ENCODE peak calls at places on chromosomes 16 and 17, in nine cellular contexts. One of them, this sample, is unnamed.

GRCh38 chr17:17506893-17507464 is 10.8 kb upstream of the RASD1 start:
- DNase-seq in brain microvascular endothelial cell: no peak
- DNase-seq in memory B cell: no peak
- DNase-seq in stimulated activated CD8-positive, alpha-beta memory T cell treated with anti-CD3 and anti-CD28 coated beads, Interleukin-4, amount 100 ng/mL, for 4 hours: no peak
- DNase-seq in tibial nerve: no peak
- DNase-seq in AG10803: no peak
- DNase-seq in stimulated activated CD4-positive, alpha-beta T cell treated with anti-CD3 and anti-CD28 coated beads, TNF-alpha, amount 100 ng/mL, for 4 hours: no peak
- DNase-seq in Calu3: no peak
- DNase-seq in naive thymus-derived CD8-positive, alpha-beta T cell: no peak
- DNase-seq in this sample: no peak

GRCh38 chr17:39934324-39934723 is 6.8 kb downstream of the LRRC3C start:
- DNase-seq in naive thymus-derived CD8-positive, alpha-beta T cell: no peak
- DNase-seq in AG10803: no peak
- DNase-seq in stimulated activated CD8-positive, alpha-beta memory T cell treated with anti-CD3 and anti-CD28 coated beads, Interleukin-4, amount 100 ng/mL, for 4 hours: no peak
- DNase-seq in stimulated activated CD4-positive, alpha-beta T cell treated with anti-CD3 and anti-CD28 coated beads, TNF-alpha, amount 100 ng/mL, for 4 hours: no peak
- DNase-seq in tibial nerve: no peak
- DNase-seq in brain microvascular endothelial cell: no peak
- DNase-seq in memory B cell: no peak
- DNase-seq in Calu3: no peak
- DNase-seq in this sample: no peak

GRCh38 chr16:24980077-24980793 is 34.9 kb downstream of the ARHGAP17 start:
- DNase-seq in AG10803: peak
- DNase-seq in Calu3: peak
- DNase-seq in brain microvascular endothelial cell: no peak
- DNase-seq in stimulated activated CD8-positive, alpha-beta memory T cell treated with anti-CD3 and anti-CD28 coated beads, Interleukin-4, amount 100 ng/mL, for 4 hours: no peak
- DNase-seq in stimulated activated CD4-positive, alpha-beta T cell treated with anti-CD3 and anti-CD28 coated beads, TNF-alpha, amount 100 ng/mL, for 4 hours: no peak
- DNase-seq in naive thymus-derived CD8-positive, alpha-beta T cell: no peak
- DNase-seq in memory B cell: no peak
- DNase-seq in tibial nerve: no peak
- DNase-seq in this sample: no peak

GRCh38 chr17:29757788-29758187 is 135.1 kb upstream of the CORO6 start:
- DNase-seq in brain microvascular endothelial cell: no peak
- DNase-seq in memory B cell: no peak
- DNase-seq in Calu3: no peak
- DNase-seq in stimulated activated CD8-positive, alpha-beta memory T cell treated with anti-CD3 and anti-CD28 coated beads, Interleukin-4, amount 100 ng/mL, for 4 hours: no peak
- DNase-seq in AG10803: no peak
- DNase-seq in tibial nerve: no peak
- DNase-seq in naive thymus-derived CD8-positive, alpha-beta T cell: no peak
- DNase-seq in stimulated activated CD4-positive, alpha-beta T cell treated with anti-CD3 and anti-CD28 coated beads, TNF-alpha, amount 100 ng/mL, for 4 hours: no peak
- DNase-seq in this sample: no peak

GRCh38 chr16:2527784-2528100 is 3.5 kb downstream of the CEMP1 start:
- DNase-seq in memory B cell: no peak
- DNase-seq in brain microvascular endothelial cell: no peak
- DNase-seq in AG10803: no peak
- DNase-seq in stimulated activated CD4-positive, alpha-beta T cell treated with anti-CD3 and anti-CD28 coated beads, TNF-alpha, amount 100 ng/mL, for 4 hours: no peak
- DNase-seq in Calu3: no peak
- DNase-seq in tibial nerve: no peak
- DNase-seq in naive thymus-derived CD8-positive, alpha-beta T cell: no peak
- DNase-seq in stimulated activated CD8-positive, alpha-beta memory T cell treated with anti-CD3 and anti-CD28 coated beads, Interleukin-4, amount 100 ng/mL, for 4 hours: no peak
- DNase-seq in this sample: no peak

GRCh38 chr17:42783062-42783777 is 2.8 kb downstream of the WNK4 start:
- DNase-seq in AG10803: peak
- DNase-seq in stimulated activated CD8-positive, alpha-beta memory T cell treated with anti-CD3 and anti-CD28 coated beads, Interleukin-4, amount 100 ng/mL, for 4 hours: no peak
- DNase-seq in brain microvascular endothelial cell: peak
- DNase-seq in Calu3: no peak
- DNase-seq in naive thymus-derived CD8-positive, alpha-beta T cell: no peak
- DNase-seq in stimulated activated CD4-positive, alpha-beta T cell treated with anti-CD3 and anti-CD28 coated beads, TNF-alpha, amount 100 ng/mL, for 4 hours: no peak
- DNase-seq in tibial nerve: no peak
- DNase-seq in memory B cell: no peak
- DNase-seq in this sample: no peak

GRCh38 chr16:23359092-23359760 is 57.1 kb downstream of the SCNN1B start:
- DNase-seq in Calu3: no peak
- DNase-seq in stimulated activated CD4-positive, alpha-beta T cell treated with anti-CD3 and anti-CD28 coated beads, TNF-alpha, amount 100 ng/mL, for 4 hours: no peak
- DNase-seq in stimulated activated CD8-positive, alpha-beta memory T cell treated with anti-CD3 and anti-CD28 coated beads, Interleukin-4, amount 100 ng/mL, for 4 hours: no peak
- DNase-seq in brain microvascular endothelial cell: no peak
- DNase-seq in naive thymus-derived CD8-positive, alpha-beta T cell: no peak
- DNase-seq in tibial nerve: no peak
- DNase-seq in memory B cell: no peak
- DNase-seq in AG10803: no peak
- DNase-seq in this sample: no peak

GRCh38 chr16:11535494-11535893 is 51.2 kb downstream of the LITAF start:
- DNase-seq in naive thymus-derived CD8-positive, alpha-beta T cell: no peak
- DNase-seq in brain microvascular endothelial cell: no peak
- DNase-seq in AG10803: no peak
- DNase-seq in memory B cell: no peak
- DNase-seq in stimulated activated CD4-positive, alpha-beta T cell treated with anti-CD3 and anti-CD28 coated beads, TNF-alpha, amount 100 ng/mL, for 4 hours: no peak
- DNase-seq in stimulated activated CD8-positive, alpha-beta memory T cell treated with anti-CD3 and anti-CD28 coated beads, Interleukin-4, amount 100 ng/mL, for 4 hours: no peak
- DNase-seq in Calu3: peak
- DNase-seq in tibial nerve: no peak
- DNase-seq in this sample: peak

GRCh38 chr17:2903193-2903974 is 107.1 kb downstream of the RAP1GAP2 start:
- DNase-seq in tibial nerve: no peak
- DNase-seq in stimulated activated CD4-positive, alpha-beta T cell treated with anti-CD3 and anti-CD28 coated beads, TNF-alpha, amount 100 ng/mL, for 4 hours: no peak
- DNase-seq in naive thymus-derived CD8-positive, alpha-beta T cell: no peak
- DNase-seq in AG10803: no peak
- DNase-seq in stimulated activated CD8-positive, alpha-beta memory T cell treated with anti-CD3 and anti-CD28 coated beads, Interleukin-4, amount 100 ng/mL, for 4 hours: no peak
- DNase-seq in Calu3: no peak
- DNase-seq in brain microvascular endothelial cell: no peak
- DNase-seq in memory B cell: no peak
- DNase-seq in this sample: no peak

GRCh38 chr17:81999975-82000802 is 22.5 kb downstream of the CENPX start:
- DNase-seq in Calu3: no peak
- DNase-seq in brain microvascular endothelial cell: no peak
- DNase-seq in stimulated activated CD4-positive, alpha-beta T cell treated with anti-CD3 and anti-CD28 coated beads, TNF-alpha, amount 100 ng/mL, for 4 hours: no peak
- DNase-seq in memory B cell: no peak
- DNase-seq in AG10803: no peak
- DNase-seq in tibial nerve: no peak
- DNase-seq in naive thymus-derived CD8-positive, alpha-beta T cell: no peak
- DNase-seq in stimulated activated CD8-positive, alpha-beta memory T cell treated with anti-CD3 and anti-CD28 coated beads, Interleukin-4, amount 100 ng/mL, for 4 hours: no peak
- DNase-seq in this sample: no peak

GRCh38 chr17:81481815-81482505 is 30.6 kb downstream of the ACTG1 start:
- DNase-seq in tibial nerve: no peak
- DNase-seq in stimulated activated CD4-positive, alpha-beta T cell treated with anti-CD3 and anti-CD28 coated beads, TNF-alpha, amount 100 ng/mL, for 4 hours: no peak
- DNase-seq in naive thymus-derived CD8-positive, alpha-beta T cell: no peak
- DNase-seq in Calu3: no peak
- DNase-seq in brain microvascular endothelial cell: no peak
- DNase-seq in memory B cell: no peak
- DNase-seq in AG10803: no peak
- DNase-seq in stimulated activated CD8-positive, alpha-beta memory T cell treated with anti-CD3 and anti-CD28 coated beads, Interleukin-4, amount 100 ng/mL, for 4 hours: no peak
- DNase-seq in this sample: no peak

GRCh38 chr16:63467513-63467912 is 1431.3 kb upstream of the CDH8 start:
- DNase-seq in AG10803: no peak
- DNase-seq in Calu3: no peak
- DNase-seq in stimulated activated CD4-positive, alpha-beta T cell treated with anti-CD3 and anti-CD28 coated beads, TNF-alpha, amount 100 ng/mL, for 4 hours: no peak
- DNase-seq in naive thymus-derived CD8-positive, alpha-beta T cell: no peak
- DNase-seq in stimulated activated CD8-positive, alpha-beta memory T cell treated with anti-CD3 and anti-CD28 coated beads, Interleukin-4, amount 100 ng/mL, for 4 hours: no peak
- DNase-seq in brain microvascular endothelial cell: no peak
- DNase-seq in tibial nerve: no peak
- DNase-seq in memory B cell: no peak
- DNase-seq in this sample: no peak

GRCh38 chr16:64434526-64435069 is 687.3 kb downstream of the CDH11 start:
- DNase-seq in Calu3: no peak
- DNase-seq in tibial nerve: no peak
- DNase-seq in stimulated activated CD8-positive, alpha-beta memory T cell treated with anti-CD3 and anti-CD28 coated beads, Interleukin-4, amount 100 ng/mL, for 4 hours: no peak
- DNase-seq in naive thymus-derived CD8-positive, alpha-beta T cell: no peak
- DNase-seq in AG10803: no peak
- DNase-seq in stimulated activated CD4-positive, alpha-beta T cell treated with anti-CD3 and anti-CD28 coated beads, TNF-alpha, amount 100 ng/mL, for 4 hours: no peak
- DNase-seq in memory B cell: no peak
- DNase-seq in brain microvascular endothelial cell: no peak
- DNase-seq in this sample: no peak

GRCh38 chr17:41618341-41619161 is 5.8 kb downstream of the KRT17 start:
- DNase-seq in memory B cell: no peak
- DNase-seq in stimulated activated CD4-positive, alpha-beta T cell treated with anti-CD3 and anti-CD28 coated beads, TNF-alpha, amount 100 ng/mL, for 4 hours: no peak
- DNase-seq in naive thymus-derived CD8-positive, alpha-beta T cell: no peak
- DNase-seq in Calu3: no peak
- DNase-seq in stimulated activated CD8-positive, alpha-beta memory T cell treated with anti-CD3 and anti-CD28 coated beads, Interleukin-4, amount 100 ng/mL, for 4 hours: no peak
- DNase-seq in brain microvascular endothelial cell: no peak
- DNase-seq in AG10803: no peak
- DNase-seq in tibial nerve: no peak
- DNase-seq in this sample: no peak

GRCh38 chr17:49490271-49490670 is 4.8 kb upstream of the NGFR start:
- DNase-seq in stimulated activated CD8-positive, alpha-beta memory T cell treated with anti-CD3 and anti-CD28 coated beads, Interleukin-4, amount 100 ng/mL, for 4 hours: no peak
- DNase-seq in stimulated activated CD4-positive, alpha-beta T cell treated with anti-CD3 and anti-CD28 coated beads, TNF-alpha, amount 100 ng/mL, for 4 hours: no peak
- DNase-seq in tibial nerve: no peak
- DNase-seq in naive thymus-derived CD8-positive, alpha-beta T cell: no peak
- DNase-seq in memory B cell: no peak
- DNase-seq in AG10803: no peak
- DNase-seq in Calu3: no peak
- DNase-seq in brain microvascular endothelial cell: no peak
- DNase-seq in this sample: no peak

GRCh38 chr17:80498242-80498919 is 22.0 kb upstream of the NPTX1 start:
- DNase-seq in brain microvascular endothelial cell: peak
- DNase-seq in memory B cell: no peak
- DNase-seq in stimulated activated CD4-positive, alpha-beta T cell treated with anti-CD3 and anti-CD28 coated beads, TNF-alpha, amount 100 ng/mL, for 4 hours: no peak
- DNase-seq in stimulated activated CD8-positive, alpha-beta memory T cell treated with anti-CD3 and anti-CD28 coated beads, Interleukin-4, amount 100 ng/mL, for 4 hours: no peak
- DNase-seq in tibial nerve: no peak
- DNase-seq in AG10803: peak
- DNase-seq in naive thymus-derived CD8-positive, alpha-beta T cell: no peak
- DNase-seq in Calu3: no peak
- DNase-seq in this sample: no peak

GRCh38 chr17:38980455-38981217 is 13.4 kb upstream of the FBXO47 start:
- DNase-seq in naive thymus-derived CD8-positive, alpha-beta T cell: no peak
- DNase-seq in tibial nerve: no peak
- DNase-seq in brain microvascular endothelial cell: no peak
- DNase-seq in stimulated activated CD8-positive, alpha-beta memory T cell treated with anti-CD3 and anti-CD28 coated beads, Interleukin-4, amount 100 ng/mL, for 4 hours: no peak
- DNase-seq in Calu3: no peak
- DNase-seq in memory B cell: no peak
- DNase-seq in AG10803: peak
- DNase-seq in stimulated activated CD4-positive, alpha-beta T cell treated with anti-CD3 and anti-CD28 coated beads, TNF-alpha, amount 100 ng/mL, for 4 hours: no peak
- DNase-seq in this sample: no peak

GRCh38 chr17:28446716-28447395 is 26.6 kb upstream of the SLC13A2 start:
- DNase-seq in stimulated activated CD4-positive, alpha-beta T cell treated with anti-CD3 and anti-CD28 coated beads, TNF-alpha, amount 100 ng/mL, for 4 hours: no peak
- DNase-seq in AG10803: no peak
- DNase-seq in tibial nerve: no peak
- DNase-seq in memory B cell: no peak
- DNase-seq in Calu3: peak
- DNase-seq in stimulated activated CD8-positive, alpha-beta memory T cell treated with anti-CD3 and anti-CD28 coated beads, Interleukin-4, amount 100 ng/mL, for 4 hours: no peak
- DNase-seq in naive thymus-derived CD8-positive, alpha-beta T cell: no peak
- DNase-seq in brain microvascular endothelial cell: no peak
- DNase-seq in this sample: no peak

GRCh38 chr16:79805621-79806020 is 205.1 kb upstream of the MAF start:
- DNase-seq in Calu3: no peak
- DNase-seq in stimulated activated CD8-positive, alpha-beta memory T cell treated with anti-CD3 and anti-CD28 coated beads, Interleukin-4, amount 100 ng/mL, for 4 hours: no peak
- DNase-seq in naive thymus-derived CD8-positive, alpha-beta T cell: no peak
- DNase-seq in stimulated activated CD4-positive, alpha-beta T cell treated with anti-CD3 and anti-CD28 coated beads, TNF-alpha, amount 100 ng/mL, for 4 hours: no peak
- DNase-seq in AG10803: no peak
- DNase-seq in tibial nerve: no peak
- DNase-seq in brain microvascular endothelial cell: peak
- DNase-seq in memory B cell: no peak
- DNase-seq in this sample: no peak

GRCh38 chr17:40714473-40714872 is 10.9 kb upstream of the KRT24 start:
- DNase-seq in stimulated activated CD4-positive, alpha-beta T cell treated with anti-CD3 and anti-CD28 coated beads, TNF-alpha, amount 100 ng/mL, for 4 hours: no peak
- DNase-seq in tibial nerve: no peak
- DNase-seq in brain microvascular endothelial cell: no peak
- DNase-seq in AG10803: no peak
- DNase-seq in naive thymus-derived CD8-positive, alpha-beta T cell: no peak
- DNase-seq in Calu3: no peak
- DNase-seq in memory B cell: no peak
- DNase-seq in stimulated activated CD8-positive, alpha-beta memory T cell treated with anti-CD3 and anti-CD28 coated beads, Interleukin-4, amount 100 ng/mL, for 4 hours: no peak
- DNase-seq in this sample: no peak

GRCh38 chr17:28684963-28685362 is 23.0 kb downstream of the SUPT6H start:
- DNase-seq in stimulated activated CD8-positive, alpha-beta memory T cell treated with anti-CD3 and anti-CD28 coated beads, Interleukin-4, amount 100 ng/mL, for 4 hours: no peak
- DNase-seq in Calu3: no peak
- DNase-seq in memory B cell: no peak
- DNase-seq in stimulated activated CD4-positive, alpha-beta T cell treated with anti-CD3 and anti-CD28 coated beads, TNF-alpha, amount 100 ng/mL, for 4 hours: no peak
- DNase-seq in AG10803: peak
- DNase-seq in naive thymus-derived CD8-positive, alpha-beta T cell: no peak
- DNase-seq in tibial nerve: no peak
- DNase-seq in brain microvascular endothelial cell: peak
- DNase-seq in this sample: peak

GRCh38 chr17:53924530-53925455 is 102.1 kb downstream of the KIF2B start:
- DNase-seq in memory B cell: no peak
- DNase-seq in Calu3: no peak
- DNase-seq in AG10803: no peak
- DNase-seq in tibial nerve: no peak
- DNase-seq in stimulated activated CD8-positive, alpha-beta memory T cell treated with anti-CD3 and anti-CD28 coated beads, Interleukin-4, amount 100 ng/mL, for 4 hours: no peak
- DNase-seq in brain microvascular endothelial cell: no peak
- DNase-seq in naive thymus-derived CD8-positive, alpha-beta T cell: no peak
- DNase-seq in stimulated activated CD4-positive, alpha-beta T cell treated with anti-CD3 and anti-CD28 coated beads, TNF-alpha, amount 100 ng/mL, for 4 hours: no peak
- DNase-seq in this sample: no peak

GRCh38 chr16:54362801-54363200 is 76.2 kb upstream of the IRX3 start:
- DNase-seq in stimulated activated CD4-positive, alpha-beta T cell treated with anti-CD3 and anti-CD28 coated beads, TNF-alpha, amount 100 ng/mL, for 4 hours: no peak
- DNase-seq in tibial nerve: no peak
- DNase-seq in stimulated activated CD8-positive, alpha-beta memory T cell treated with anti-CD3 and anti-CD28 coated beads, Interleukin-4, amount 100 ng/mL, for 4 hours: no peak
- DNase-seq in AG10803: no peak
- DNase-seq in Calu3: no peak
- DNase-seq in memory B cell: no peak
- DNase-seq in brain microvascular endothelial cell: no peak
- DNase-seq in naive thymus-derived CD8-positive, alpha-beta T cell: no peak
- DNase-seq in this sample: no peak

GRCh38 chr16:68707341-68708152 is 29.5 kb upstream of the CDH1 start:
- DNase-seq in AG10803: peak
- DNase-seq in brain microvascular endothelial cell: peak
- DNase-seq in tibial nerve: no peak
- DNase-seq in stimulated activated CD4-positive, alpha-beta T cell treated with anti-CD3 and anti-CD28 coated beads, TNF-alpha, amount 100 ng/mL, for 4 hours: no peak
- DNase-seq in memory B cell: no peak
- DNase-seq in Calu3: peak
- DNase-seq in naive thymus-derived CD8-positive, alpha-beta T cell: no peak
- DNase-seq in stimulated activated CD8-positive, alpha-beta memory T cell treated with anti-CD3 and anti-CD28 coated beads, Interleukin-4, amount 100 ng/mL, for 4 hours: no peak
- DNase-seq in this sample: peak

GRCh38 chr17:44793885-44794698 is 35.3 kb downstream of the ADAM11 start:
- DNase-seq in memory B cell: no peak
- DNase-seq in stimulated activated CD8-positive, alpha-beta memory T cell treated with anti-CD3 and anti-CD28 coated beads, Interleukin-4, amount 100 ng/mL, for 4 hours: no peak
- DNase-seq in AG10803: no peak
- DNase-seq in stimulated activated CD4-positive, alpha-beta T cell treated with anti-CD3 and anti-CD28 coated beads, TNF-alpha, amount 100 ng/mL, for 4 hours: no peak
- DNase-seq in brain microvascular endothelial cell: no peak
- DNase-seq in Calu3: no peak
- DNase-seq in naive thymus-derived CD8-positive, alpha-beta T cell: no peak
- DNase-seq in tibial nerve: no peak
- DNase-seq in this sample: no peak

GRCh38 chr16:69363281-69363717 is 11.7 kb upstream of the TMED6 start:
- DNase-seq in stimulated activated CD8-positive, alpha-beta memory T cell treated with anti-CD3 and anti-CD28 coated beads, Interleukin-4, amount 100 ng/mL, for 4 hours: no peak
- DNase-seq in Calu3: no peak
- DNase-seq in tibial nerve: no peak
- DNase-seq in AG10803: no peak
- DNase-seq in stimulated activated CD4-positive, alpha-beta T cell treated with anti-CD3 and anti-CD28 coated beads, TNF-alpha, amount 100 ng/mL, for 4 hours: no peak
- DNase-seq in memory B cell: no peak
- DNase-seq in brain microvascular endothelial cell: no peak
- DNase-seq in naive thymus-derived CD8-positive, alpha-beta T cell: no peak
- DNase-seq in this sample: no peak

GRCh38 chr16:19219836-19220235 is 51.8 kb downstream of the SYT17 start:
- DNase-seq in Calu3: no peak
- DNase-seq in naive thymus-derived CD8-positive, alpha-beta T cell: no peak
- DNase-seq in AG10803: no peak
- DNase-seq in brain microvascular endothelial cell: no peak
- DNase-seq in stimulated activated CD4-positive, alpha-beta T cell treated with anti-CD3 and anti-CD28 coated beads, TNF-alpha, amount 100 ng/mL, for 4 hours: no peak
- DNase-seq in stimulated activated CD8-positive, alpha-beta memory T cell treated with anti-CD3 and anti-CD28 coated beads, Interleukin-4, amount 100 ng/mL, for 4 hours: no peak
- DNase-seq in tibial nerve: no peak
- DNase-seq in memory B cell: no peak
- DNase-seq in this sample: no peak

GRCh38 chr16:71629617-71630016 is 3.6 kb downstream of the MARVELD3 start:
- DNase-seq in stimulated activated CD8-positive, alpha-beta memory T cell treated with anti-CD3 and anti-CD28 coated beads, Interleukin-4, amount 100 ng/mL, for 4 hours: no peak
- DNase-seq in stimulated activated CD4-positive, alpha-beta T cell treated with anti-CD3 and anti-CD28 coated beads, TNF-alpha, amount 100 ng/mL, for 4 hours: no peak
- DNase-seq in tibial nerve: no peak
- DNase-seq in naive thymus-derived CD8-positive, alpha-beta T cell: no peak
- DNase-seq in AG10803: no peak
- DNase-seq in brain microvascular endothelial cell: no peak
- DNase-seq in memory B cell: no peak
- DNase-seq in Calu3: no peak
- DNase-seq in this sample: peak

GRCh38 chr16:49405123-49405522 is 31.5 kb downstream of the C16orf78 start:
- DNase-seq in stimulated activated CD8-positive, alpha-beta memory T cell treated with anti-CD3 and anti-CD28 coated beads, Interleukin-4, amount 100 ng/mL, for 4 hours: no peak
- DNase-seq in brain microvascular endothelial cell: no peak
- DNase-seq in AG10803: no peak
- DNase-seq in Calu3: no peak
- DNase-seq in memory B cell: no peak
- DNase-seq in naive thymus-derived CD8-positive, alpha-beta T cell: no peak
- DNase-seq in stimulated activated CD4-positive, alpha-beta T cell treated with anti-CD3 and anti-CD28 coated beads, TNF-alpha, amount 100 ng/mL, for 4 hours: no peak
- DNase-seq in tibial nerve: no peak
- DNase-seq in this sample: no peak

GRCh38 chr16:67000384-67001158 is 12.2 kb downstream of the CES4A start:
- DNase-seq in Calu3: no peak
- DNase-seq in stimulated activated CD4-positive, alpha-beta T cell treated with anti-CD3 and anti-CD28 coated beads, TNF-alpha, amount 100 ng/mL, for 4 hours: peak
- DNase-seq in stimulated activated CD8-positive, alpha-beta memory T cell treated with anti-CD3 and anti-CD28 coated beads, Interleukin-4, amount 100 ng/mL, for 4 hours: no peak
- DNase-seq in brain microvascular endothelial cell: no peak
- DNase-seq in AG10803: no peak
- DNase-seq in tibial nerve: peak
- DNase-seq in naive thymus-derived CD8-positive, alpha-beta T cell: peak
- DNase-seq in memory B cell: peak
- DNase-seq in this sample: peak

GRCh38 chr17:73819440-73820395 is 175.5 kb upstream of the SDK2 start:
- DNase-seq in naive thymus-derived CD8-positive, alpha-beta T cell: no peak
- DNase-seq in stimulated activated CD4-positive, alpha-beta T cell treated with anti-CD3 and anti-CD28 coated beads, TNF-alpha, amount 100 ng/mL, for 4 hours: no peak
- DNase-seq in tibial nerve: no peak
- DNase-seq in memory B cell: no peak
- DNase-seq in AG10803: no peak
- DNase-seq in Calu3: no peak
- DNase-seq in brain microvascular endothelial cell: no peak
- DNase-seq in stimulated activated CD8-positive, alpha-beta memory T cell treated with anti-CD3 and anti-CD28 coated beads, Interleukin-4, amount 100 ng/mL, for 4 hours: no peak
- DNase-seq in this sample: no peak